ENCODE peak calls at places on chromosomes 5 and 9, in four cellular contexts. One of them, this sample, is unnamed.

GRCh38 chr5:55668356-55668755 is 43.8 kb downstream of the SLC38A9 start:
- DNase-seq in adipocyte: peak; percentile 81
- DNase-seq in lower leg skin: no peak
- DNase-seq in heart left ventricle: no peak
- DNase-seq in this sample: no peak

GRCh38 chr5:36521219-36521618 is 85.2 kb upstream of the SLC1A3 start:
- DNase-seq in adipocyte: no peak
- DNase-seq in lower leg skin: no peak
- DNase-seq in heart left ventricle: no peak
- DNase-seq in this sample: no peak

GRCh38 chr5:134551891-134552290 is 26.4 kb downstream of the JADE2 start:
- DNase-seq in adipocyte: peak; percentile 41
- DNase-seq in lower leg skin: no peak
- DNase-seq in heart left ventricle: no peak
- DNase-seq in this sample: no peak

GRCh38 chr5:168291961-168292782 is 727 bp downstream of the WWC1 start:
- DNase-seq in adipocyte: peak; percentile 27
- DNase-seq in lower leg skin: no peak
- DNase-seq in heart left ventricle: no peak
- DNase-seq in this sample: no peak

GRCh38 chr5:34866989-34867471 is 28.1 kb downstream of the TTC23L start:
- DNase-seq in adipocyte: no peak
- DNase-seq in lower leg skin: no peak
- DNase-seq in heart left ventricle: no peak
- DNase-seq in this sample: no peak

GRCh38 chr5:23389543-23390215 is 117.7 kb upstream of the PRDM9 start:
- DNase-seq in adipocyte: no peak
- DNase-seq in lower leg skin: no peak
- DNase-seq in heart left ventricle: peak; percentile 20
- DNase-seq in this sample: no peak

GRCh38 chr9:94945191-94946144 is 219.0 kb downstream of the AOPEP start:
- DNase-seq in adipocyte: peak; percentile 89
- DNase-seq in lower leg skin: peak; percentile 87
- DNase-seq in heart left ventricle: peak; percentile 70
- DNase-seq in this sample: no peak

GRCh38 chr5:55234171-55234700 is 828 bp upstream of the CCNO start:
- DNase-seq in adipocyte: peak; percentile 32
- DNase-seq in lower leg skin: no peak
- DNase-seq in heart left ventricle: no peak
- DNase-seq in this sample: no peak

GRCh38 chr9:114380988-114381387 is 6.8 kb downstream of the AKNA start:
- DNase-seq in adipocyte: no peak
- DNase-seq in lower leg skin: no peak
- DNase-seq in heart left ventricle: no peak
- DNase-seq in this sample: no peak

GRCh38 chr5:32964246-32964645 is 253.1 kb downstream of the NPR3 start:
- DNase-seq in adipocyte: no peak
- DNase-seq in lower leg skin: no peak
- DNase-seq in heart left ventricle: no peak
- DNase-seq in this sample: no peak

GRCh38 chr5:113020461-113021273 is 44.1 kb downstream of the DCP2 start:
- DNase-seq in adipocyte: peak; percentile 41
- DNase-seq in lower leg skin: no peak
- DNase-seq in heart left ventricle: no peak
- DNase-seq in this sample: peak; percentile 42

GRCh38 chr5:140855772-140856674 is at the start of gene PCDHA10:
- DNase-seq in adipocyte: no peak
- DNase-seq in lower leg skin: no peak
- DNase-seq in heart left ventricle: no peak
- DNase-seq in this sample: peak; percentile 9

GRCh38 chr9:92064711-92065110 is 50.5 kb downstream of the SPTLC1 start:
- DNase-seq in adipocyte: peak; percentile 80
- DNase-seq in lower leg skin: no peak
- DNase-seq in heart left ventricle: no peak
- DNase-seq in this sample: no peak

GRCh38 chr5:219492-219891 is 1.4 kb downstream of the SDHA start:
- DNase-seq in adipocyte: peak; percentile 60
- DNase-seq in lower leg skin: no peak
- DNase-seq in heart left ventricle: no peak
- DNase-seq in this sample: peak; percentile 22

GRCh38 chr5:78649816-78650561 is 1.4 kb upstream of the LHFPL2 start:
- DNase-seq in adipocyte: peak; percentile 46
- DNase-seq in lower leg skin: peak; percentile 77
- DNase-seq in heart left ventricle: no peak
- DNase-seq in this sample: no peak

GRCh38 chr5:138789771-138790242 is 36.6 kb downstream of the CTNNA1 start:
- DNase-seq in adipocyte: peak; percentile 55
- DNase-seq in lower leg skin: no peak
- DNase-seq in heart left ventricle: no peak
- DNase-seq in this sample: peak; percentile 32

GRCh38 chr9:75152416-75152815 is 64.1 kb downstream of the OSTF1 start:
- DNase-seq in adipocyte: no peak
- DNase-seq in lower leg skin: no peak
- DNase-seq in heart left ventricle: no peak
- DNase-seq in this sample: peak; percentile 80

GRCh38 chr5:7397005-7397546 is 1.1 kb downstream of the ADCY2 start:
- DNase-seq in adipocyte: peak; percentile 2
- DNase-seq in lower leg skin: no peak
- DNase-seq in heart left ventricle: no peak
- DNase-seq in this sample: no peak

GRCh38 chr9:37531699-37532098 is 44.5 kb downstream of the FBXO10 start:
- DNase-seq in adipocyte: no peak
- DNase-seq in lower leg skin: no peak
- DNase-seq in heart left ventricle: no peak
- DNase-seq in this sample: no peak

GRCh38 chr5:152864993-152865392 is 459.9 kb upstream of the NMUR2 start:
- DNase-seq in adipocyte: peak; percentile 0
- DNase-seq in lower leg skin: no peak
- DNase-seq in heart left ventricle: no peak
- DNase-seq in this sample: no peak

GRCh38 chr5:17378346-17378984 is 119.6 kb upstream of the TAF11L2 start:
- DNase-seq in adipocyte: peak; percentile 82
- DNase-seq in lower leg skin: no peak
- DNase-seq in heart left ventricle: no peak
- DNase-seq in this sample: no peak

GRCh38 chr5:15026011-15026481 is 154.5 kb upstream of the ANKH start:
- DNase-seq in adipocyte: no peak
- DNase-seq in lower leg skin: no peak
- DNase-seq in heart left ventricle: no peak
- DNase-seq in this sample: no peak

GRCh38 chr9:35606138-35606504 is 1.1 kb downstream of the TESK1 start:
- DNase-seq in adipocyte: peak; percentile 37
- DNase-seq in lower leg skin: no peak
- DNase-seq in heart left ventricle: no peak
- DNase-seq in this sample: no peak

GRCh38 chr5:64292611-64293215 is 127.1 kb downstream of the RNF180 start:
- DNase-seq in adipocyte: no peak
- DNase-seq in lower leg skin: no peak
- DNase-seq in heart left ventricle: no peak
- DNase-seq in this sample: no peak

GRCh38 chr5:75052461-75053285 is at the start of gene GCNT4:
- DNase-seq in adipocyte: peak; percentile 80
- DNase-seq in lower leg skin: no peak
- DNase-seq in heart left ventricle: peak; percentile 40
- DNase-seq in this sample: no peak

GRCh38 chr5:154481584-154482381 is 3.8 kb upstream of the HAND1 start:
- DNase-seq in adipocyte: no peak
- DNase-seq in lower leg skin: peak; percentile 57
- DNase-seq in heart left ventricle: no peak
- DNase-seq in this sample: no peak

GRCh38 chr9:95425910-95426551 is 90.7 kb downstream of the PTCH1 start:
- DNase-seq in adipocyte: peak; percentile 12
- DNase-seq in lower leg skin: no peak
- DNase-seq in heart left ventricle: no peak
- DNase-seq in this sample: peak; percentile 24

GRCh38 chr5:1265461-1266455 is 29.1 kb downstream of the TERT start:
- DNase-seq in adipocyte: no peak
- DNase-seq in lower leg skin: no peak
- DNase-seq in heart left ventricle: no peak
- DNase-seq in this sample: no peak

GRCh38 chr5:170760126-170760525 is 23.4 kb upstream of the GABRP start:
- DNase-seq in adipocyte: no peak
- DNase-seq in lower leg skin: no peak
- DNase-seq in heart left ventricle: no peak
- DNase-seq in this sample: no peak

GRCh38 chr5:91296691-91297143 is 86.4 kb downstream of the ARRDC3 start:
- DNase-seq in adipocyte: peak; percentile 78
- DNase-seq in lower leg skin: peak; percentile 97
- DNase-seq in heart left ventricle: peak; percentile 46
- DNase-seq in this sample: no peak

GRCh38 chr9:74527718-74528117 is 30.6 kb downstream of the RORB start:
- DNase-seq in adipocyte: no peak
- DNase-seq in lower leg skin: no peak
- DNase-seq in heart left ventricle: no peak
- DNase-seq in this sample: no peak

GRCh38 chr9:38620483-38621433 is at the start of gene ANKRD18A:
- DNase-seq in adipocyte: peak; percentile 95
- DNase-seq in lower leg skin: peak; percentile 88
- DNase-seq in heart left ventricle: peak; percentile 26
- DNase-seq in this sample: peak; percentile 77

GRCh38 chr5:42858031-42858643 is 46.4 kb upstream of the SELENOP start:
- DNase-seq in adipocyte: peak; percentile 44
- DNase-seq in lower leg skin: no peak
- DNase-seq in heart left ventricle: no peak
- DNase-seq in this sample: no peak

GRCh38 chr9:128713941-128714573 is 9.9 kb downstream of the ZDHHC12 start:
- DNase-seq in adipocyte: no peak
- DNase-seq in lower leg skin: peak; percentile 68
- DNase-seq in heart left ventricle: no peak
- DNase-seq in this sample: no peak

GRCh38 chr5:115749016-115749415 is 67.4 kb downstream of the CDO1 start:
- DNase-seq in adipocyte: no peak
- DNase-seq in lower leg skin: no peak
- DNase-seq in heart left ventricle: no peak
- DNase-seq in this sample: no peak

GRCh38 chr5:59724482-59725392 is 168.8 kb downstream of the PDE4D start:
- DNase-seq in adipocyte: peak; percentile 45
- DNase-seq in lower leg skin: no peak
- DNase-seq in heart left ventricle: no peak
- DNase-seq in this sample: peak; percentile 2

GRCh38 chr5:142110046-142110531 is 1.5 kb downstream of the NDFIP1 start:
- DNase-seq in adipocyte: peak; percentile 77
- DNase-seq in lower leg skin: no peak
- DNase-seq in heart left ventricle: no peak
- DNase-seq in this sample: peak; percentile 56

GRCh38 chr9:137311171-137311970 is 9.3 kb upstream of the NRARP start:
- DNase-seq in adipocyte: no peak
- DNase-seq in lower leg skin: peak; percentile 89
- DNase-seq in heart left ventricle: peak; percentile 26
- DNase-seq in this sample: no peak

GRCh38 chr5:88839238-88839637 is 43.7 kb downstream of the MEF2C start:
- DNase-seq in adipocyte: no peak
- DNase-seq in lower leg skin: no peak
- DNase-seq in heart left ventricle: no peak
- DNase-seq in this sample: no peak

DNA sequence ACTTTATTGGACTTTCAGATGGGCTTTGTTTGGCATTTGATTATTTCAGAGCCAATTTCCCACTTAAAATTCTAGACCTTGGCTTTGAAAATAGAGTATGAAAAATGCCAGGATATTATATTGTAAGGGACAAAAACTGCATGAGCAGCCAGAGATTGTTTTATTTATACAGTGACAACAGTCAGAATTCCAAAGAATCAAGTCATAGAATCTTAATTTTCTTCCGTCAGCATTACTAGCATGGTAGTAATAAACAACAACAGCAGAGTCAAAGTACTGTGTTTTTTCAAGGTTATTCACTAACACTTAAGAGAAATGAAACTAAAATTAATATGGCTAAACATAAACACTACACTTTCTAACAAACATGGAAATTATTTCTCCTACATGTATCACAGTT is 52.2 kb downstream of the MLLT3 start:
- DNase-seq in adipocyte: peak; percentile 68
- DNase-seq in lower leg skin: no peak
- DNase-seq in heart left ventricle: no peak
- DNase-seq in this sample: no peak
- H3K4me3 ChIP-seq in adipocyte: peak overlapping the region; percentile 25
- H3K4me3 ChIP-seq in lower leg skin: no peak overlapping the region
- H3K4me3 ChIP-seq in heart left ventricle: no peak overlapping the region
- H3K4me3 ChIP-seq in this sample: no peak overlapping the region

DNA sequence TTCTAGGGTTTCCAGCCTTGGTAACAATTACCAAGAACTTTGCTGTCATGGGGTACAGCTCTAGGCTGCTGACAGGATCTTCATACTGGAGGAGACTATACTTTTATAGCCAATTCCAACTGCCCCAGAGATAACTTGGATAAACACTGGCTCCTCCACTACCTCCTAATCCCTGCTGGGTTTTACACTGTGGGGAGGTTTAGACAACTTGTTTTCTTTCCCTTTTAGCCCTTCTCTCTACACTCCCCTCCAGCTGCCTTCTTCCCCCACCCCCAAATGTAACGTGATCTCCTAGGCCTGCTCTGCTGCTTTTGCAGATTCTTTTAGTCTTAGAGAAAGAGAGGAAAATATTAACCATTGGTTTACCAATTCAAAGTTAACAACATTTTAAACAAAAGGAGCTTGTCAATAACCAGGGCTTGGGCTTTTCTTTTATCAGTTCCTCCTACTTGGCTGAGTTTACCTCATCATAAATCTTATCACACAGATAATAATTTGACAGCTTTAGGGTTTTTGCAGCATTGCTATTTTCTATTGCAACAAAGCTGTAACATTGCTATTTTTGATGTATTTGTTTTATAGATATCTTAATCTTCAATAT is 9.9 kb upstream of the ABL1 start:
- DNase-seq in adipocyte: peak; percentile 87
- DNase-seq in lower leg skin: no peak
- DNase-seq in heart left ventricle: peak; percentile 44
- DNase-seq in this sample: no peak
- H3K4me3 ChIP-seq in adipocyte: peak overlapping the region; percentile 62
- H3K4me3 ChIP-seq in lower leg skin: no peak overlapping the region
- H3K4me3 ChIP-seq in heart left ventricle: no peak overlapping the region
- H3K4me3 ChIP-seq in this sample: no peak overlapping the region

GRCh38 chr5:68289576-68289975 is 74.0 kb downstream of the PIK3R1 start:
- DNase-seq in adipocyte: no peak
- DNase-seq in lower leg skin: no peak
- DNase-seq in heart left ventricle: no peak
- DNase-seq in this sample: no peak
- H3K4me3 ChIP-seq in adipocyte: peak overlapping the region; percentile 85
- H3K4me3 ChIP-seq in lower leg skin: no peak overlapping the region
- H3K4me3 ChIP-seq in heart left ventricle: peak overlapping the region; percentile 56
- H3K4me3 ChIP-seq in this sample: no peak overlapping the region

GRCh38 chr9:136088481-136088938 is 6.6 kb downstream of the NACC2 start:
- DNase-seq in adipocyte: no peak
- DNase-seq in lower leg skin: no peak
- DNase-seq in heart left ventricle: no peak
- DNase-seq in this sample: no peak
- H3K4me3 ChIP-seq in adipocyte: no peak overlapping the region
- H3K4me3 ChIP-seq in lower leg skin: no peak overlapping the region
- H3K4me3 ChIP-seq in heart left ventricle: no peak overlapping the region
- H3K4me3 ChIP-seq in this sample: no peak overlapping the region